ENCODE peak calls at places on chromosomes 3 and 15, in eight cellular contexts. U, D, Q, L, X, G, W and C are unnamed samples.

GRCh38 chr3:9800529-9800928 is 7.6 kb downstream of the ARPC4 start:
- DNase-seq in G (no peak), D (no peak), L (no peak), Q (no peak), U (no peak), X (no peak), W (no peak), C (no peak)

GRCh38 chr3:124791639-124792111 is 61.4 kb downstream of the UMPS start:
- DNase-seq in G (no peak), X (no peak), W (peak; percentile 36), U (peak; percentile 47), Q (peak; percentile 99), D (no peak), L (peak; percentile 63), C (no peak)

GRCh38 chr3:135513106-135514063 is 452.1 kb upstream of the PPP2R3A start:
- DNase-seq in X (peak; percentile 38), L (no peak), W (no peak), Q (peak; percentile 64), U (no peak), G (no peak), D (no peak), C (peak; percentile 37)

GRCh38 chr15:90315276-90315982 is 36.7 kb upstream of the ZNF774 start:
- DNase-seq in D (no peak), X (no peak), W (peak; percentile 69), L (peak; percentile 86), G (no peak), U (peak; percentile 80), Q (peak; percentile 86), C (no peak)

GRCh38 chr3:99678023-99678422 is 39.6 kb downstream of the COL8A1 start:
- DNase-seq in D (no peak), L (no peak), W (peak; percentile 28), U (peak; percentile 4), X (no peak), Q (peak; percentile 97), G (no peak), C (no peak)

GRCh38 chr3:130635285-130635684 is 111.3 kb downstream of the PIK3R4 start:
- DNase-seq in L (no peak), G (no peak), X (no peak), U (no peak), W (no peak), D (no peak), Q (no peak), C (no peak)

GRCh38 chr15:76196286-76196948 is 114.9 kb downstream of the ETFA start:
- DNase-seq in D (peak; percentile 30), X (peak; percentile 75), U (peak; percentile 75), W (peak; percentile 40), Q (peak; percentile 88), L (peak; percentile 91), G (no peak), C (peak; percentile 37)

GRCh38 chr3:131591394-131591990 is 88.7 kb upstream of the MRPL3 start:
- DNase-seq in L (no peak), X (peak; percentile 68), U (no peak), G (no peak), D (peak; percentile 6), Q (peak; percentile 58), W (no peak), C (no peak)

GRCh38 chr3:190514163-190515153 is 573 bp downstream of the IL1RAP start:
- DNase-seq in U (peak; percentile 50), Q (peak; percentile 60), W (peak; percentile 32), G (peak; percentile 37), D (peak; percentile 53), X (peak; percentile 7), L (peak; percentile 57), C (peak; percentile 33)

GRCh38 chr15:67076147-67076843 is 10.9 kb downstream of the SMAD3 start:
- DNase-seq in U (no peak), Q (peak; percentile 90), X (no peak), G (no peak), W (no peak), D (no peak), L (peak; percentile 57), C (no peak)

GRCh38 chr15:71197620-71198019 is 82.3 kb downstream of the THSD4 start:
- DNase-seq in L (no peak), X (no peak), G (no peak), W (no peak), D (no peak), U (no peak), Q (no peak), C (no peak)

GRCh38 chr15:71198846-71199245 is 83.6 kb downstream of the THSD4 start:
- DNase-seq in D (peak; percentile 21), W (no peak), Q (no peak), U (no peak), L (no peak), G (no peak), X (no peak), C (no peak)

GRCh38 chr15:71194286-71194685 is 79.0 kb downstream of the THSD4 start:
- DNase-seq in G (no peak), U (no peak), L (no peak), X (no peak), D (no peak), Q (no peak), W (no peak), C (no peak)

GRCh38 chr15:71191296-71191695 is 76.0 kb downstream of the THSD4 start:
- DNase-seq in X (no peak), G (no peak), U (no peak), D (no peak), Q (no peak), L (no peak), W (no peak), C (no peak)

DNA sequence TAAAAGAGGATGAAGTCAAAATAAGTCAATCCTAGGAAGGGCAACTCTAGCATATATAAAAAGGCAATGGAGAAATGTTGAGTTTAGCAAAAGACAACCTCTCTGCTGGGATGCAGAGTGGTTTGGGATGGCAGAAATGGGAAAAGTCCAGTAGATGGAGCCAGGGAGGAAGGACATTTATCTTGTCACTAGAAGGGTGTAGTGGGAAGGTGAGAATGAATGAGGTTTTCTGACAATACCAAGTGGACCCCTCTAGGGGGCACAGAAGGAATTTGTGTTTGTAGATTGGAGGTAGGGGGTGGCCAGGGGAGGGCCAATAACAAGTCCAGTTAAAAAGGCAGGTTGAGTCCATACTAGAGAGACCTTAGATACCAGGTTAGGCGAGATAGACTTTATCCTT is 80.0 kb downstream of the THSD4 start:
- DNase-seq in G (no peak), W (no peak), D (no peak), X (no peak), Q (no peak), U (no peak), L (no peak), C (peak; percentile 29)
- TF ChIP-seq CTCF in G (no peak), W (no peak), D (peak; percentile 26), X (peak; percentile 48), Q (no peak), U (no peak), L (no peak), C (peak; percentile 48)

GRCh38 chr3:70583682-70584081 is 271.2 kb upstream of the MDFIC2 start:
- DNase-seq in W (no peak), Q (no peak), L (no peak), X (no peak), U (no peak), D (no peak), G (no peak), C (no peak)
- H3K4me3 ChIP-seq in W (no peak overlapping the region), Q (no peak overlapping the region), L (no peak overlapping the region), X (no peak overlapping the region), U (no peak overlapping the region), D (no peak overlapping the region), G (no peak overlapping the region), C (no peak overlapping the region)

DNA sequence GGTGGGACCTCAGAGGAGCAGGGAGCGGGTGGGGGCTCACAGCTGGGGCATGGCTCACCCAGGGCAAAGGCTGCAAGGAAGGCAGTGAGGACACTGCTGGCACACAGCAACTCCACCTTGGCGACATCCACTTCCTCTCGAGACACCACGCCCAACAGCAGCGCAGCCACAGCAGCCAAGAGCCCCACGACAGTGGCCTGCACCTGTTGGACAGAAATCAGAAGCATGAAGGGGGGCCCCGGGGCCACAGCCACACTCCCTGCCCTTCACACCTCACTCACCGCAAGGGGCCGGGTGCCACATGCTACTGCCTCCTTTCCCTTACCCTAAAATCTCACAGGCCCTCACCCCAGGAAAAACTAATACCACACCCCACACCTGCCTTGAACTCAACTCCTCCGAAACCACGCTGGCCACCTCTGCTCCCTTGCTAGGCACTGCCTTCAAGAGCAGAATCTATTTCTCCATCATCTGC is 57.3 kb downstream of the ROPN1B start:
- DNase-seq in G (no peak), X (no peak), L (no peak), U (no peak), W (no peak), D (no peak), Q (no peak), C (no peak)
- H3K4me1 ChIP-seq in G (no peaks in the 10 kb centered on the region), X (no peaks in the 10 kb centered on the region), L (no peaks in the 10 kb centered on the region), U (no peaks in the 10 kb centered on the region), W (no peaks in the 10 kb centered on the region), D (no peaks in the 10 kb centered on the region), Q (no peaks in the 10 kb centered on the region), C (peaks cover 6% of the 10 kb centered on the region)

GRCh38 chr15:93974804-93975481 is 256.4 kb upstream of the MCTP2 start:
- DNase-seq in W (no peak), D (peak; percentile 58), Q (peak; percentile 44), X (peak; percentile 48), U (peak; percentile 35), G (no peak), L (no peak), C (peak; percentile 52)
- TF ChIP-seq CTCF in W (no peak), D (peak; percentile 16), Q (peak; percentile 4), X (peak; percentile 81), U (no peak), G (no peak), L (peak; percentile 43), C (peak; percentile 52)

GRCh38 chr15:88255109-88255495 is 1.4 kb downstream of the NTRK3 start:
- DNase-seq in Q (no peak), X (no peak), W (no peak), L (no peak), G (no peak), D (no peak), U (no peak), C (no peak)
- H3K4me3 ChIP-seq in Q (no peak overlapping the region), X (peak overlapping the region; percentile 26), W (peak overlapping the region; percentile 43), L (peak overlapping the region; percentile 63), G (no peak overlapping the region), D (peak overlapping the region; percentile 62), U (no peak overlapping the region), C (no peak overlapping the region)

DNA sequence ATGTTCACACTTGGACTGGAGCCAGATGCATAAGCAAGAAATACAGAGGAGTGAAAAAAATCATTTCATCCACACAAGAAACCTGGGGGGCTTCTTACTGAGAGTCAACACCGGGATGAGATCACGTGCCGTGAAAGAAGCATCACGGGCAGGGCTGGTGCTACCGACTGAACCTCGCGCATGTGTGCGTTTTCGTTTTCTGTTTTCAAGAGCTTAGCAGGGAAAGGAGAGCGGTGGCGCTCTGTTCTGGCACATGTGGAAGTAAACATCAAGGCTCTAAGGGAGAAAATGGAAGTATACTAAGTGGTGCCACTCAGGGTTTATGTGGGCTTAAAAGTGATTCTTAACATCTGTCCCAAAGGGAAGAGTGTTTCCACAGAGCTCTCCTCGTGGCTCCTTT is 55.9 kb downstream of the VGLL4 start:
- DNase-seq in G (no peak), U (no peak), L (no peak), W (no peak), X (no peak), Q (no peak), D (no peak), C (no peak)
- H3K4me1 ChIP-seq in G (peaks cover 7% of the 10 kb centered on the region), U (peaks cover 25% of the 10 kb centered on the region), L (peaks cover 72% of the 10 kb centered on the region), W (peaks cover 94% of the 10 kb centered on the region), X (no peaks in the 10 kb centered on the region), Q (peaks cover 30% of the 10 kb centered on the region), D (peaks cover 58% of the 10 kb centered on the region), C (peaks cover 11% of the 10 kb centered on the region)

DNA sequence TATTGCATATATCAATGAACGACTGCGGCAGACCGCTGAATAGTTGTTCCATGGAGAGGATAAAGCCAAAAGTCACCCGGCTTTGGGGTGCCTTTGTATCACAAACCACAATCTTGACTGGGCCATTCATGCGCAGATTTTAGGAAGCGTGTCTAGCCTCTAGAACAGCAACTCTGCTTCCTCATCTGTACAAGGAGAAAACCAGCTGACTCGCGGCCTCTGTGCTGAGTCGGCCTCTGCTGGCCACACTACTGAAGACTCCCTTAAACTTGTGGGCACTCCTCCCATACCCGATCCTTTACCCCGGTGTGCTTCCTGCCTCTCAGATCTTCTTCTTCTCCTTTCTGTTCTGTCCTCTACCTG is 872 bp downstream of the DLEC1 start:
- DNase-seq in L (peak; percentile 67), Q (peak; percentile 45), D (no peak), G (peak; percentile 65), U (peak; percentile 77), W (peak; percentile 37), X (no peak), C (no peak)
- TF ChIP-seq CTCF in L (peak; percentile 11), Q (peak; percentile 53), D (peak; percentile 31), G (no peak), U (no peak), W (peak; percentile 22), X (no peak), C (peak; percentile 47)